ENCODE peak calls at places on chromosomes 1 and 21, in ten cellular contexts. One of them, this sample, is unnamed.

GRCh38 chr1:3539707-3540425 is 71.4 kb downstream of the MEGF6 start:
- DNase-seq in IMR-90: no peak
- DNase-seq in body of pancreas: peak; percentile 19
- DNase-seq in psoas muscle: peak; percentile 57
- DNase-seq in CD8-positive, alpha-beta T cell: no peak
- DNase-seq in kidney: no peak
- DNase-seq in A673: no peak
- DNase-seq in left lung: no peak
- DNase-seq in left ventricle myocardium inferior: no peak
- DNase-seq in HCT116: no peak
- DNase-seq in this sample: no peak

GRCh38 chr1:162023547-162024501 is at the start of gene OLFML2B:
- DNase-seq in left ventricle myocardium inferior: peak; percentile 78
- DNase-seq in kidney: peak; percentile 86
- DNase-seq in body of pancreas: peak; percentile 63
- DNase-seq in CD8-positive, alpha-beta T cell: peak; percentile 13
- DNase-seq in psoas muscle: peak; percentile 75
- DNase-seq in left lung: peak; percentile 81
- DNase-seq in HCT116: peak; percentile 38
- DNase-seq in A673: peak; percentile 83
- DNase-seq in IMR-90: peak; percentile 76
- DNase-seq in this sample: no peak

GRCh38 chr1:165073402-165074007 is 283.0 kb downstream of the LMX1A start:
- DNase-seq in left lung: no peak
- DNase-seq in body of pancreas: no peak
- DNase-seq in HCT116: peak; percentile 51
- DNase-seq in A673: peak; percentile 75
- DNase-seq in psoas muscle: no peak
- DNase-seq in kidney: no peak
- DNase-seq in left ventricle myocardium inferior: no peak
- DNase-seq in IMR-90: peak; percentile 56
- DNase-seq in CD8-positive, alpha-beta T cell: no peak
- DNase-seq in this sample: no peak

GRCh38 chr1:154433161-154433681 is 28.1 kb downstream of the IL6R start:
- DNase-seq in HCT116: peak; percentile 82
- DNase-seq in kidney: no peak
- DNase-seq in CD8-positive, alpha-beta T cell: no peak
- DNase-seq in A673: no peak
- DNase-seq in left lung: peak; percentile 62
- DNase-seq in IMR-90: no peak
- DNase-seq in body of pancreas: no peak
- DNase-seq in psoas muscle: peak; percentile 49
- DNase-seq in left ventricle myocardium inferior: no peak
- DNase-seq in this sample: no peak

GRCh38 chr1:3630161-3630611 is 5.4 kb downstream of the TPRG1L start:
- DNase-seq in A673: no peak
- DNase-seq in kidney: peak; percentile 51
- DNase-seq in left lung: no peak
- DNase-seq in HCT116: no peak
- DNase-seq in CD8-positive, alpha-beta T cell: no peak
- DNase-seq in psoas muscle: no peak
- DNase-seq in body of pancreas: no peak
- DNase-seq in left ventricle myocardium inferior: no peak
- DNase-seq in IMR-90: no peak
- DNase-seq in this sample: no peak

GRCh38 chr1:201641524-201642253 is 102.8 kb downstream of the NAV1 start:
- DNase-seq in psoas muscle: no peak
- DNase-seq in left ventricle myocardium inferior: no peak
- DNase-seq in CD8-positive, alpha-beta T cell: no peak
- DNase-seq in left lung: no peak
- DNase-seq in body of pancreas: no peak
- DNase-seq in HCT116: no peak
- DNase-seq in kidney: peak; percentile 5
- DNase-seq in A673: no peak
- DNase-seq in IMR-90: no peak
- DNase-seq in this sample: no peak

GRCh38 chr1:230167419-230167852 is 100.4 kb downstream of the GALNT2 start:
- DNase-seq in left lung: no peak
- DNase-seq in HCT116: peak; percentile 59
- DNase-seq in CD8-positive, alpha-beta T cell: peak; percentile 21
- DNase-seq in left ventricle myocardium inferior: no peak
- DNase-seq in A673: peak; percentile 73
- DNase-seq in psoas muscle: no peak
- DNase-seq in body of pancreas: no peak
- DNase-seq in kidney: no peak
- DNase-seq in IMR-90: peak; percentile 62
- DNase-seq in this sample: no peak

GRCh38 chr1:236159704-236160539 is 17.6 kb downstream of the GPR137B start:
- DNase-seq in psoas muscle: no peak
- DNase-seq in IMR-90: no peak
- DNase-seq in kidney: peak; percentile 90
- DNase-seq in left lung: no peak
- DNase-seq in A673: no peak
- DNase-seq in left ventricle myocardium inferior: no peak
- DNase-seq in body of pancreas: no peak
- DNase-seq in HCT116: no peak
- DNase-seq in CD8-positive, alpha-beta T cell: no peak
- DNase-seq in this sample: peak; percentile 75

GRCh38 chr1:63073530-63074306 is 248.6 kb upstream of the FOXD3 start:
- DNase-seq in kidney: no peak
- DNase-seq in CD8-positive, alpha-beta T cell: no peak
- DNase-seq in left ventricle myocardium inferior: no peak
- DNase-seq in HCT116: no peak
- DNase-seq in IMR-90: no peak
- DNase-seq in A673: peak; percentile 31
- DNase-seq in left lung: no peak
- DNase-seq in body of pancreas: peak; percentile 31
- DNase-seq in psoas muscle: no peak
- DNase-seq in this sample: no peak

GRCh38 chr1:10209905-10210810 is at the start of gene KIF1B:
- DNase-seq in CD8-positive, alpha-beta T cell: peak; percentile 97
- DNase-seq in body of pancreas: peak; percentile 99
- DNase-seq in psoas muscle: peak; percentile 99
- DNase-seq in HCT116: peak; percentile 93
- DNase-seq in left ventricle myocardium inferior: peak; percentile 99
- DNase-seq in kidney: peak; percentile 100
- DNase-seq in left lung: peak; percentile 98
- DNase-seq in A673: peak; percentile 99
- DNase-seq in IMR-90: peak; percentile 97
- DNase-seq in this sample: peak; percentile 99

GRCh38 chr21:25458484-25458883 is 148.8 kb downstream of the MRPL39 start:
- DNase-seq in IMR-90: no peak
- DNase-seq in A673: no peak
- DNase-seq in left lung: no peak
- DNase-seq in kidney: no peak
- DNase-seq in CD8-positive, alpha-beta T cell: no peak
- DNase-seq in left ventricle myocardium inferior: no peak
- DNase-seq in body of pancreas: no peak
- DNase-seq in HCT116: no peak
- DNase-seq in psoas muscle: no peak
- DNase-seq in this sample: no peak

GRCh38 chr1:86169625-86170024 is 13.1 kb upstream of the COL24A1 start:
- DNase-seq in HCT116: no peak
- DNase-seq in left ventricle myocardium inferior: no peak
- DNase-seq in body of pancreas: no peak
- DNase-seq in A673: no peak
- DNase-seq in left lung: no peak
- DNase-seq in psoas muscle: no peak
- DNase-seq in kidney: no peak
- DNase-seq in IMR-90: peak; percentile 36
- DNase-seq in CD8-positive, alpha-beta T cell: no peak
- DNase-seq in this sample: no peak

GRCh38 chr1:26278835-26279597 is 870 bp upstream of the SH3BGRL3 start:
- DNase-seq in body of pancreas: peak; percentile 55
- DNase-seq in left lung: peak; percentile 55
- DNase-seq in left ventricle myocardium inferior: no peak
- DNase-seq in psoas muscle: peak; percentile 47
- DNase-seq in kidney: peak; percentile 60
- DNase-seq in CD8-positive, alpha-beta T cell: no peak
- DNase-seq in A673: no peak
- DNase-seq in IMR-90: peak; percentile 75
- DNase-seq in HCT116: no peak
- DNase-seq in this sample: no peak

GRCh38 chr1:65554829-65555228 is 134.4 kb downstream of the LEPR start:
- DNase-seq in left lung: no peak
- DNase-seq in psoas muscle: no peak
- DNase-seq in body of pancreas: no peak
- DNase-seq in kidney: no peak
- DNase-seq in A673: no peak
- DNase-seq in HCT116: no peak
- DNase-seq in CD8-positive, alpha-beta T cell: no peak
- DNase-seq in left ventricle myocardium inferior: no peak
- DNase-seq in IMR-90: no peak
- DNase-seq in this sample: no peak

GRCh38 chr1:65558215-65558614 is 137.7 kb downstream of the LEPR start:
- DNase-seq in A673: no peak
- DNase-seq in body of pancreas: no peak
- DNase-seq in psoas muscle: no peak
- DNase-seq in kidney: no peak
- DNase-seq in CD8-positive, alpha-beta T cell: no peak
- DNase-seq in left lung: no peak
- DNase-seq in left ventricle myocardium inferior: no peak
- DNase-seq in IMR-90: no peak
- DNase-seq in HCT116: no peak
- DNase-seq in this sample: no peak
- H3K9me3 ChIP-seq in A673: no peaks in the 10 kb centered on the region
- H3K9me3 ChIP-seq in body of pancreas: no peaks in the 10 kb centered on the region
- H3K9me3 ChIP-seq in psoas muscle: no peaks in the 10 kb centered on the region
- H3K9me3 ChIP-seq in kidney: no peaks in the 10 kb centered on the region
- H3K9me3 ChIP-seq in CD8-positive, alpha-beta T cell: no peaks in the 10 kb centered on the region
- H3K9me3 ChIP-seq in left lung: no peaks in the 10 kb centered on the region
- H3K9me3 ChIP-seq in left ventricle myocardium inferior: peaks cover 16% of the 10 kb centered on the region
- H3K9me3 ChIP-seq in IMR-90: no peaks in the 10 kb centered on the region
- H3K9me3 ChIP-seq in HCT116: no peaks in the 10 kb centered on the region
- H3K9me3 ChIP-seq in this sample: peaks cover 5% of the 10 kb centered on the region

GRCh38 chr1:239952348-239953307 is 139.1 kb upstream of the FMN2 start:
- DNase-seq in left lung: no peak
- DNase-seq in HCT116: no peak
- DNase-seq in A673: peak; percentile 15
- DNase-seq in body of pancreas: peak; percentile 45
- DNase-seq in IMR-90: no peak
- DNase-seq in psoas muscle: no peak
- DNase-seq in left ventricle myocardium inferior: no peak
- DNase-seq in CD8-positive, alpha-beta T cell: no peak
- DNase-seq in kidney: peak; percentile 84
- DNase-seq in this sample: no peak
- TF ChIP-seq CTCF in left lung: no peak
- TF ChIP-seq CTCF in HCT116: no peak
- TF ChIP-seq CTCF in A673: peak; percentile 45
- TF ChIP-seq CTCF in body of pancreas: peak; percentile 29
- TF ChIP-seq CTCF in IMR-90: peak; percentile 31
- TF ChIP-seq CTCF in psoas muscle: peak; percentile 4
- TF ChIP-seq CTCF in left ventricle myocardium inferior: peak; percentile 50
- TF ChIP-seq CTCF in CD8-positive, alpha-beta T cell: peak; percentile 33
- TF ChIP-seq CTCF in kidney: peak; percentile 55
- TF ChIP-seq CTCF in this sample: no peak

DNA sequence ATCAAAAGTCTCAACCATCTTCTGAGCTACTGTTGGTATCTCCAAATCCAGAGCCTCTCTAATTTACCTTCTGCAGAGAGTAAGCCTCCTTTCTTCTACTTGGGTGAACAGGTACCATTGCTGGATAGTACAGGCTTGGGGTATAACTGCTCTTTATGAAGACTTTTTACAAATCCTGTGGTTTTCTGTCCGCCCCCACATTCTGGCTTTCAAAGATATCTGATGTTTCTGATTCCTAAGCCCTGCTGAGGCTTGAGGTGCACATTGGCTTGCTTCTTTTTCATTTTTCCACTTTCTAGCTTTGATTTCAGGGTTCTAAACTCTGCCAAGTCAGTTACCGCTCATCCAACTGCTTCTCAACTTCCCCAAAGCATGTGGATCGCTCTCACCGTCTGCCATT is 37.1 kb downstream of the TENT5C start:
- DNase-seq in A673: no peak
- DNase-seq in IMR-90: no peak
- DNase-seq in HCT116: no peak
- DNase-seq in CD8-positive, alpha-beta T cell: no peak
- DNase-seq in left ventricle myocardium inferior: no peak
- DNase-seq in kidney: no peak
- DNase-seq in left lung: no peak
- DNase-seq in psoas muscle: no peak
- DNase-seq in body of pancreas: no peak
- DNase-seq in this sample: peak; percentile 11
- H3K27ac ChIP-seq in A673: no peak overlapping the region
- H3K27ac ChIP-seq in IMR-90: no peak overlapping the region
- H3K27ac ChIP-seq in HCT116: no peak overlapping the region
- H3K27ac ChIP-seq in CD8-positive, alpha-beta T cell: no peak overlapping the region
- H3K27ac ChIP-seq in left ventricle myocardium inferior: no peak overlapping the region
- H3K27ac ChIP-seq in kidney: no peak overlapping the region
- H3K27ac ChIP-seq in left lung: no peak overlapping the region
- H3K27ac ChIP-seq in psoas muscle: no peak overlapping the region
- H3K27ac ChIP-seq in body of pancreas: no peak overlapping the region
- H3K27ac ChIP-seq in this sample: no peak overlapping the region

GRCh38 chr1:152756872-152757271 is 953 bp upstream of the KPRP start:
- DNase-seq in kidney: no peak
- DNase-seq in IMR-90: no peak
- DNase-seq in psoas muscle: no peak
- DNase-seq in left lung: no peak
- DNase-seq in left ventricle myocardium inferior: no peak
- DNase-seq in body of pancreas: no peak
- DNase-seq in HCT116: no peak
- DNase-seq in A673: no peak
- DNase-seq in CD8-positive, alpha-beta T cell: no peak
- DNase-seq in this sample: no peak

GRCh38 chr1:152747831-152748230 is 10.0 kb upstream of the KPRP start:
- DNase-seq in IMR-90: no peak
- DNase-seq in left lung: no peak
- DNase-seq in CD8-positive, alpha-beta T cell: no peak
- DNase-seq in left ventricle myocardium inferior: no peak
- DNase-seq in body of pancreas: no peak
- DNase-seq in A673: no peak
- DNase-seq in psoas muscle: no peak
- DNase-seq in kidney: no peak
- DNase-seq in HCT116: no peak
- DNase-seq in this sample: no peak

GRCh38 chr1:152757747-152758146 is at the start of gene KPRP:
- DNase-seq in body of pancreas: no peak
- DNase-seq in IMR-90: no peak
- DNase-seq in HCT116: no peak
- DNase-seq in left lung: no peak
- DNase-seq in A673: no peak
- DNase-seq in kidney: no peak
- DNase-seq in left ventricle myocardium inferior: no peak
- DNase-seq in psoas muscle: no peak
- DNase-seq in CD8-positive, alpha-beta T cell: no peak
- DNase-seq in this sample: no peak

GRCh38 chr1:152753586-152753985 is 4.2 kb upstream of the KPRP start:
- DNase-seq in CD8-positive, alpha-beta T cell: no peak
- DNase-seq in HCT116: no peak
- DNase-seq in body of pancreas: no peak
- DNase-seq in psoas muscle: no peak
- DNase-seq in left ventricle myocardium inferior: no peak
- DNase-seq in IMR-90: no peak
- DNase-seq in A673: no peak
- DNase-seq in left lung: no peak
- DNase-seq in kidney: no peak
- DNase-seq in this sample: no peak

DNA sequence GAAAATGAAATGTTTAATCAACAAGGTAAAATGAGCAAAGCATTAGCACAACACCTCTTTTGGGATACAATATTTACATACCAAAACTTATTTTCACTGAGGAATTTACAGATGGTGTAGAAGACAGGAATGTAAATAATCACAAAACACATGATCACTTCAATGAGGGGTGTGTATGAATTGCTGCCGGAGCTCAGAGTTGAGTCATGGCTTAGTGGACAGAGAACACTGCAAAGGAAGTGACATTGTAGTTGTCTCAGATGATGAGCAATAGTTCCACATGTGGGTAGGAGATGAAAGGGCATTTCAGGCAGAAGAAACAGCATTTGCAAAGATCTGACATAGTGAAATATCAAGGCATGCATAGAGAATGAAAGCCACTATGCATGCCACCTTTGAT is 5.6 kb upstream of the KPRP start:
- DNase-seq in CD8-positive, alpha-beta T cell: no peak
- DNase-seq in kidney: no peak
- DNase-seq in left lung: no peak
- DNase-seq in body of pancreas: no peak
- DNase-seq in left ventricle myocardium inferior: no peak
- DNase-seq in A673: no peak
- DNase-seq in IMR-90: peak; percentile 70
- DNase-seq in HCT116: no peak
- DNase-seq in psoas muscle: no peak
- DNase-seq in this sample: no peak
- H3K9me3 ChIP-seq in CD8-positive, alpha-beta T cell: no peaks in the 10 kb centered on the region
- H3K9me3 ChIP-seq in kidney: no peaks in the 10 kb centered on the region
- H3K9me3 ChIP-seq in left lung: no peaks in the 10 kb centered on the region
- H3K9me3 ChIP-seq in body of pancreas: no peaks in the 10 kb centered on the region
- H3K9me3 ChIP-seq in left ventricle myocardium inferior: no peaks in the 10 kb centered on the region
- H3K9me3 ChIP-seq in A673: no peaks in the 10 kb centered on the region
- H3K9me3 ChIP-seq in IMR-90: no peaks in the 10 kb centered on the region
- H3K9me3 ChIP-seq in HCT116: no peaks in the 10 kb centered on the region
- H3K9me3 ChIP-seq in psoas muscle: no peaks in the 10 kb centered on the region
- H3K9me3 ChIP-seq in this sample: no peaks in the 10 kb centered on the region